ENCODE peak calls at places on chromosomes 11 and 22, in seven cellular contexts. L is fibroblast of lung; A is stimulated activated CD4-positive, alpha-beta T cell treated with anti-CD3 and anti-CD28 coated beads, Interleukin-15, amount 100 ng/mL, for 1 hour; I is EH; Q is HTR-8/SVneo; O is H7; K is NCI-H510A. F is an unnamed sample.

GRCh38 chr22:41264408-41264941 is 21.5 kb downstream of the RANGAP1 start:
- DNase-seq in L (no peak), A (no peak), I (no peak), Q (no peak), O (no peak), K (no peak), F (no peak)

GRCh38 chr11:68542617-68543016 is 82.1 kb downstream of the PPP6R3 start:
- DNase-seq in L (peak; percentile 74), A (no peak), I (peak; percentile 90), Q (peak; percentile 24), O (no peak), K (no peak), F (no peak)

GRCh38 chr22:30695351-30695762 is 683 bp downstream of the OSBP2 start:
- DNase-seq in L (no peak), A (no peak), I (no peak), Q (no peak), O (no peak), K (no peak), F (no peak)

GRCh38 chr11:118442903-118443589 is 6.8 kb downstream of the KMT2A start:
- DNase-seq in L (no peak), A (no peak), I (no peak), Q (no peak), O (no peak), K (no peak), F (no peak)

GRCh38 chr11:125588505-125588904 is 4.1 kb upstream of the STT3A start:
- DNase-seq in L (no peak), A (no peak), I (no peak), Q (no peak), O (no peak), K (no peak), F (no peak)

GRCh38 chr11:112231952-112232351 is 5.7 kb downstream of the PTS start:
- DNase-seq in L (no peak), A (no peak), I (no peak), Q (no peak), O (no peak), K (no peak), F (no peak)

GRCh38 chr11:115929618-115930129 is 425.5 kb upstream of the CADM1 start:
- DNase-seq in L (no peak), A (no peak), I (no peak), Q (no peak), O (no peak), K (no peak), F (no peak)

GRCh38 chr11:20854214-20854613 is 184.8 kb downstream of the NELL1 start:
- DNase-seq in L (no peak), A (no peak), I (no peak), Q (no peak), O (peak; percentile 21), K (no peak), F (no peak)

GRCh38 chr11:1574256-1575242 is 2.5 kb upstream of the DUSP8 start:
- DNase-seq in L (peak; percentile 49), A (peak; percentile 35), I (peak; percentile 52), Q (peak; percentile 60), O (peak; percentile 96), K (no peak), F (no peak)

GRCh38 chr22:29744902-29745301 is 21.9 kb downstream of the ZMAT5 start:
- DNase-seq in L (peak; percentile 59), A (no peak), I (peak; percentile 61), Q (no peak), O (no peak), K (peak; percentile 44), F (no peak)

GRCh38 chr11:16806791-16807190 is 68.3 kb downstream of the C11orf58 start:
- DNase-seq in L (peak; percentile 89), A (no peak), I (peak; percentile 25), Q (no peak), O (no peak), K (no peak), F (no peak)

GRCh38 chr11:76443254-76443935 is 1.4 kb upstream of the EMSY start:
- DNase-seq in L (peak; percentile 2), A (no peak), I (peak; percentile 11), Q (no peak), O (no peak), K (no peak), F (no peak)

GRCh38 chr22:32202539-32203180 is 2.2 kb downstream of the RFPL2 start:
- DNase-seq in L (peak; percentile 16), A (no peak), I (peak; percentile 26), Q (peak; percentile 39), O (peak; percentile 79), K (peak; percentile 38), F (no peak)

GRCh38 chr22:18060646-18061620 is 16.9 kb upstream of the PEX26 start:
- DNase-seq in L (peak; percentile 50), A (no peak), I (peak; percentile 85), Q (peak; percentile 54), O (no peak), K (no peak), F (no peak)

GRCh38 chr11:116312560-116313340 is 460.0 kb downstream of the BUD13 start:
- DNase-seq in L (peak; percentile 25), A (no peak), I (no peak), Q (peak; percentile 14), O (no peak), K (peak; percentile 42), F (peak; percentile 62)

GRCh38 chr11:23112987-23113886 is 253.0 kb upstream of the CCDC179 start:
- DNase-seq in L (peak; percentile 68), A (no peak), I (peak; percentile 55), Q (peak; percentile 35), O (peak; percentile 44), K (peak; percentile 68), F (no peak)

GRCh38 chr11:10407749-10408472 is 47.2 kb upstream of the AMPD3 start:
- DNase-seq in L (no peak), A (no peak), I (no peak), Q (no peak), O (no peak), K (no peak), F (no peak)

GRCh38 chr11:119863811-119864601 is 135.0 kb upstream of the NECTIN1 start:
- DNase-seq in L (no peak), A (no peak), I (no peak), Q (no peak), O (peak; percentile 81), K (peak; percentile 94), F (no peak)

GRCh38 chr11:103651341-103651998 is 385.0 kb upstream of the DDI1 start:
- DNase-seq in L (no peak), A (no peak), I (no peak), Q (no peak), O (no peak), K (no peak), F (no peak)

GRCh38 chr22:38433871-38434270 is 21.1 kb downstream of the KCNJ4 start:
- DNase-seq in L (no peak), A (no peak), I (no peak), Q (no peak), O (no peak), K (no peak), F (no peak)

GRCh38 chr22:32080904-32081303 is 37.8 kb downstream of the SLC5A1 start:
- DNase-seq in L (peak; percentile 60), A (no peak), I (peak; percentile 60), Q (peak; percentile 22), O (peak; percentile 64), K (no peak), F (no peak)

GRCh38 chr22:17576475-17576874 is 13.2 kb downstream of the SLC25A18 start:
- DNase-seq in L (no peak), A (no peak), I (peak; percentile 97), Q (peak; percentile 54), O (no peak), K (no peak), F (peak; percentile 69)

GRCh38 chr22:49480896-49481650 is 346.6 kb downstream of the BRD1 start:
- DNase-seq in L (no peak), A (no peak), I (no peak), Q (no peak), O (no peak), K (no peak), F (no peak)

GRCh38 chr11:67265633-67266423 is 445 bp upstream of the GRK2 start:
- DNase-seq in L (peak; percentile 52), A (peak; percentile 64), I (peak; percentile 65), Q (peak; percentile 92), O (peak; percentile 98), K (peak; percentile 63), F (peak; percentile 82)

GRCh38 chr11:12606597-12606996 is 67.6 kb upstream of the TEAD1 start:
- DNase-seq in L (peak; percentile 78), A (no peak), I (peak; percentile 95), Q (no peak), O (no peak), K (no peak), F (no peak)

GRCh38 chr22:25898707-25899365 is 156.8 kb downstream of the MYO18B start:
- DNase-seq in L (no peak), A (no peak), I (no peak), Q (no peak), O (peak; percentile 68), K (no peak), F (no peak)

GRCh38 chr11:43567396-43567975 is 113.1 kb upstream of the HSD17B12 start:
- DNase-seq in L (peak; percentile 60), A (no peak), I (peak; percentile 60), Q (peak; percentile 45), O (peak; percentile 57), K (no peak), F (no peak)

GRCh38 chr22:38228873-38229740 is 27.3 kb downstream of the MAFF start:
- DNase-seq in L (peak; percentile 54), A (no peak), I (peak; percentile 73), Q (peak; percentile 22), O (no peak), K (no peak), F (peak; percentile 78)

GRCh38 chr22:43302462-43303109 is 40.6 kb downstream of the SCUBE1 start:
- DNase-seq in L (no peak), A (no peak), I (no peak), Q (no peak), O (no peak), K (no peak), F (no peak)

GRCh38 chr11:64620286-64620962 is 29.4 kb downstream of the SLC22A12 start:
- DNase-seq in L (peak; percentile 19), A (no peak), I (peak; percentile 43), Q (no peak), O (peak; percentile 49), K (no peak), F (no peak)

GRCh38 chr22:45194686-45195085 is 31.0 kb downstream of the NUP50 start:
- DNase-seq in L (no peak), A (no peak), I (no peak), Q (no peak), O (peak; percentile 39), K (no peak), F (peak; percentile 49)

GRCh38 chr11:27414644-27415043 is 51.6 kb upstream of the CCDC34 start:
- DNase-seq in L (no peak), A (no peak), I (no peak), Q (no peak), O (no peak), K (no peak), F (no peak)

GRCh38 chr11:72760543-72761400 is 8.6 kb upstream of the ARAP1 start:
- DNase-seq in L (peak; percentile 72), A (no peak), I (peak; percentile 70), Q (no peak), O (no peak), K (no peak), F (no peak)

GRCh38 chr22:17087176-17088131 is 2.7 kb downstream of the IL17RA start:
- DNase-seq in L (peak; percentile 81), A (no peak), I (peak; percentile 78), Q (no peak), O (no peak), K (no peak), F (no peak)

GRCh38 chr11:111977141-111978027 is 40.2 kb downstream of the DIXDC1 start:
- DNase-seq in L (no peak), A (no peak), I (peak; percentile 60), Q (peak; percentile 75), O (peak; percentile 92), K (no peak), F (peak; percentile 40)

GRCh38 chr11:122634507-122634906 is 21.0 kb upstream of the UBASH3B start:
- DNase-seq in L (peak; percentile 75), A (no peak), I (peak; percentile 84), Q (peak; percentile 20), O (peak; percentile 47), K (no peak), F (no peak)

GRCh38 chr11:95092549-95093324 is 3.1 kb downstream of the ENDOD1 start:
- DNase-seq in L (peak; percentile 69), A (no peak), I (peak; percentile 83), Q (peak; percentile 21), O (peak; percentile 56), K (no peak), F (no peak)

GRCh38 chr22:49333206-49333605 is 494.5 kb downstream of the BRD1 start:
- DNase-seq in L (no peak), A (no peak), I (no peak), Q (no peak), O (no peak), K (no peak), F (peak; percentile 37)